ENCODE peak calls at places on chromosome 1, in eight cellular contexts. L, P, Q, F, U, J, Y and T are unnamed samples.

GRCh38 chr1:34701326-34702129 is 53.3 kb upstream of the GJB5 start:
- DNase-seq in L (no peak), P (no peak), Q (no peak), F (no peak), U (no peak), J (no peak), Y (no peak), T (no peak)

GRCh38 chr1:47478090-47478489 is 40.2 kb downstream of the FOXD2 start:
- DNase-seq in L (no peak), P (peak; percentile 72), Q (peak; percentile 60), F (peak; percentile 75), U (no peak), J (no peak), Y (peak; percentile 35), T (no peak)

GRCh38 chr1:78176448-78176847 is 130.7 kb downstream of the GIPC2 start:
- DNase-seq in L (peak; percentile 92), P (no peak), Q (peak; percentile 16), F (no peak), U (no peak), J (no peak), Y (no peak), T (no peak)

GRCh38 chr1:239386453-239387303 is at the start of gene CHRM3:
- DNase-seq in L (peak; percentile 74), P (peak; percentile 83), Q (no peak), F (no peak), U (no peak), J (no peak), Y (peak; percentile 20), T (peak; percentile 36)

GRCh38 chr1:220450927-220451326 is 77.0 kb upstream of the MARK1 start:
- DNase-seq in L (no peak), P (no peak), Q (no peak), F (no peak), U (no peak), J (no peak), Y (no peak), T (no peak)

GRCh38 chr1:69911301-69911801 is 294.0 kb downstream of the LRRC40 start:
- DNase-seq in L (peak; percentile 54), P (no peak), Q (no peak), F (no peak), U (no peak), J (no peak), Y (no peak), T (no peak)

GRCh38 chr1:11357291-11357690 is 84.3 kb downstream of the UBIAD1 start:
- DNase-seq in L (no peak), P (no peak), Q (no peak), F (no peak), U (no peak), J (no peak), Y (no peak), T (no peak)

GRCh38 chr1:152577168-152577567 is 3.1 kb downstream of the LCE3D start:
- DNase-seq in L (no peak), P (no peak), Q (no peak), F (no peak), U (no peak), J (no peak), Y (no peak), T (no peak)

GRCh38 chr1:61091455-61091854 is 9.1 kb downstream of the NFIA start:
- DNase-seq in L (no peak), P (no peak), Q (no peak), F (no peak), U (no peak), J (no peak), Y (no peak), T (no peak)

GRCh38 chr1:225519166-225519863 is 91.5 kb upstream of the LBR start:
- DNase-seq in L (peak; percentile 9), P (no peak), Q (no peak), F (no peak), U (peak; percentile 27), J (no peak), Y (no peak), T (peak; percentile 71)

GRCh38 chr1:9388628-9389184 is 96.0 kb downstream of the SPSB1 start:
- DNase-seq in L (peak; percentile 56), P (no peak), Q (no peak), F (no peak), U (peak; percentile 38), J (peak; percentile 29), Y (no peak), T (no peak)

GRCh38 chr1:186418503-186418902 is 42.4 kb downstream of the PDC start:
- DNase-seq in L (no peak), P (no peak), Q (no peak), F (no peak), U (no peak), J (no peak), Y (no peak), T (no peak)

GRCh38 chr1:94011129-94011528 is 101.9 kb upstream of the GCLM start:
- DNase-seq in L (no peak), P (no peak), Q (no peak), F (no peak), U (no peak), J (no peak), Y (no peak), T (no peak)

GRCh38 chr1:3640113-3640932 is 9.6 kb downstream of the WRAP73 start:
- DNase-seq in L (no peak), P (no peak), Q (no peak), F (peak; percentile 43), U (no peak), J (no peak), Y (no peak), T (no peak)

GRCh38 chr1:71118086-71118485 is 37.3 kb upstream of the ZRANB2 start:
- DNase-seq in L (peak; percentile 1), P (no peak), Q (no peak), F (no peak), U (no peak), J (no peak), Y (no peak), T (no peak)

GRCh38 chr1:101282314-101283087 is 45.7 kb downstream of the S1PR1 start:
- DNase-seq in L (peak; percentile 33), P (no peak), Q (no peak), F (no peak), U (no peak), J (no peak), Y (no peak), T (no peak)

GRCh38 chr1:63663301-63663700 is 70.1 kb downstream of the PGM1 start:
- DNase-seq in L (peak; percentile 72), P (no peak), Q (no peak), F (no peak), U (no peak), J (peak; percentile 19), Y (no peak), T (no peak)

GRCh38 chr1:165287781-165288180 is 68.7 kb downstream of the LMX1A start:
- DNase-seq in L (no peak), P (no peak), Q (no peak), F (no peak), U (no peak), J (no peak), Y (no peak), T (no peak)

GRCh38 chr1:89719502-89720306 is 86.8 kb downstream of the LRRC8C start:
- DNase-seq in L (peak; percentile 48), P (no peak), Q (no peak), F (no peak), U (no peak), J (no peak), Y (no peak), T (no peak)

GRCh38 chr1:111739984-111740765 is 980 bp upstream of the INKA2 start:
- DNase-seq in L (peak; percentile 73), P (peak; percentile 55), Q (no peak), F (no peak), U (peak; percentile 83), J (no peak), Y (peak; percentile 72), T (peak; percentile 85)

GRCh38 chr1:227654858-227655752 is 80.0 kb downstream of the JMJD4 start:
- DNase-seq in L (no peak), P (no peak), Q (no peak), F (no peak), U (no peak), J (no peak), Y (no peak), T (no peak)

GRCh38 chr1:202012544-202013478 is 2.4 kb downstream of the ELF3 start:
- DNase-seq in L (no peak), P (no peak), Q (no peak), F (no peak), U (no peak), J (no peak), Y (no peak), T (no peak)
- H3K27ac ChIP-seq in L (no peak overlapping the region), P (no peak overlapping the region), Q (no peak overlapping the region), F (peak overlapping the region; percentile 96), U (no peak overlapping the region), J (peak overlapping the region; percentile 31), Y (no peak overlapping the region), T (no peak overlapping the region)

DNA sequence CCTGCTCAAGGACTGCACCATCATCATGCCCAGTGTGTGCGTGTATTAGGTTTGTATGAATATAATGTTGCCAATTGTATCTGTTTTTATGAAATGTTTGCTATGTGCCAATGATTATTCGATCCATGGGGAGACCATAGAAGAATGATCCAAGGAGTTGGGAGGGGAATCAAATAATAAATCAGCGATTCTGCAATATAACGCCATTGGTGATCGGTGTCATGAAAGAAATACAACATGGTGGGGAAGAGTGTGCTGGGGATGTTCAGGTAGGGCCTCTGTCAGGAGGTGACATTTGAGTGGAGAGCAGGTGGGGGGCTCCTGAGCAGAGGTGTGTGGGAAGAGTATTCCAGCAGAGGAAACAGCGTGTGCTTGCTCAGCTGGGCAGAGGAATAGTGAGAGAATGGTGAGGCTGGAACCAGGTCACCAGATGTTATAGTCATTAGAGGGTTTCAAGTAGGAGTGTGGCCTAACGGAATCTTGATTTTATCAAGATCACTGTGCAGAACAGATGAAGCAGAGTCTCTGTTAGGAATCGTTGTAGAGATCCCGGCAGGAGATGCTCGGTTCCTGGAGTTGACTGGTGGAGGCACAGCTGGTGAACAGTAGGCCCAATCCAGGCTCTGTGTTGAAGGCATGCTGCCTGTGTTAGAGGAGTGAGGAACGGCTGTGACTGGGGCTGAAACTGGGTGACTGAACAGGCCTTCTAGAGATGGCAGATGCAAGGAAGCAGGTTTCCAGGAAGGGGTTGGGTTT is 2.9 kb upstream of the ZNF496 start:
- DNase-seq in L (no peak), P (no peak), Q (no peak), F (no peak), U (no peak), J (no peak), Y (no peak), T (no peak)
- H3K4me1 ChIP-seq in L (peaks cover 6% of the 10 kb centered on the region), P (peaks cover 44% of the 10 kb centered on the region), Q (peaks cover 10% of the 10 kb centered on the region), F (peaks cover 4% of the 10 kb centered on the region), U (peaks cover 17% of the 10 kb centered on the region), J (peaks cover 15% of the 10 kb centered on the region), Y (no peaks in the 10 kb centered on the region), T (peaks cover 13% of the 10 kb centered on the region)

GRCh38 chr1:54254055-54254454 is 54.1 kb downstream of the MRPL37 start:
- DNase-seq in L (peak; percentile 73), P (no peak), Q (no peak), F (no peak), U (no peak), J (no peak), Y (no peak), T (no peak)
- H3K27ac ChIP-seq in L (peak overlapping the region; percentile 38), P (no peak overlapping the region), Q (peak overlapping the region; percentile 40), F (peak overlapping the region; percentile 54), U (no peak overlapping the region), J (no peak overlapping the region), Y (peak overlapping the region; percentile 16), T (no peak overlapping the region)

DNA sequence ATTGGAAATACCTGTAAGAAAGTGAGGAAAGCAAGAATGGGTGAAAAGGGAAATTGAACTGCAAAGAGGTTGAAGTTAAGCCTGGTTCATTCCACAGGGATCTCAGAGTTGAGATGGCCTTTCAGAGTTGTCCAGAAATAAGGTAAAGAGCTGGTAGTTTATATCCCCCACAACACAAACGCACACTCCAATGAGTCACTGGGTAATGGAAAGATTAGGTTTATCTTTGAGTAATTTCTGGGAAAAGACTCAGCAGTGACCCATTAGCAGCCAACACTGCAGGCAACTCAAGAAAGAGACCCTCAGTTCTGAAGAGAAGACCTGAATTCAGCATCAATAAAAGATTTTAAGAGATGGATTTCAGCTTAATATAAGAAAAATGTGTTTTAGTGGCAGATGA is 485.5 kb downstream of the PTPRC start:
- DNase-seq in L (peak; percentile 75), P (no peak), Q (no peak), F (no peak), U (no peak), J (no peak), Y (no peak), T (no peak)
- H3K4me1 ChIP-seq in L (no peaks in the 10 kb centered on the region), P (no peaks in the 10 kb centered on the region), Q (no peaks in the 10 kb centered on the region), F (no peaks in the 10 kb centered on the region), U (no peaks in the 10 kb centered on the region), J (no peaks in the 10 kb centered on the region), Y (no peaks in the 10 kb centered on the region), T (no peaks in the 10 kb centered on the region)